ENCODE peak calls at places on chromosomes 7 and 10, in nine cellular contexts. P, B, L, Z, T, E, Q, W and Y are unnamed samples.
A peak's percentile ranks its signal among the peaks of the same experiment; 100 is the strongest.

GRCh38 chr7:55545496-55545895 is 26.8 kb downstream of the VOPP1 start:
- DNase-seq in Q (no peak), W (peak; percentile 82), P (no peak), T (no peak), B (no peak), Z (peak; percentile 33), L (no peak), E (no peak), Y (peak; percentile 85)

GRCh38 chr7:78345979-78346378 is 547.4 kb downstream of the PHTF2 start:
- DNase-seq in T (no peak), P (no peak), E (no peak), B (no peak), W (peak; percentile 34), Z (peak; percentile 5), Q (no peak), L (no peak), Y (no peak)

GRCh38 chr10:15640536-15641085 is 79.1 kb downstream of the ITGA8 start:
- DNase-seq in P (no peak), W (no peak), L (no peak), Q (no peak), B (no peak), T (no peak), Z (no peak), E (no peak), Y (peak; percentile 51)

GRCh38 chr10:31756131-31757119 is 172.2 kb downstream of the ARHGAP12 start:
- DNase-seq in L (no peak), B (no peak), Z (no peak), P (no peak), Q (no peak), W (no peak), E (no peak), T (no peak), Y (no peak)

GRCh38 chr7:133547981-133548380 is 295.1 kb downstream of the EXOC4 start:
- DNase-seq in T (no peak), Q (no peak), W (no peak), E (no peak), P (no peak), L (no peak), B (no peak), Z (no peak), Y (no peak)

GRCh38 chr10:115141254-115141653 is 48.1 kb downstream of the ATRNL1 start:
- DNase-seq in L (no peak), P (no peak), Z (peak; percentile 48), B (no peak), T (peak; percentile 28), W (peak; percentile 12), E (no peak), Q (no peak), Y (peak; percentile 41)

GRCh38 chr10:132690401-132690800 is 95.5 kb downstream of the NKX6-2 start:
- DNase-seq in E (no peak), P (no peak), T (no peak), Z (no peak), Q (no peak), B (no peak), L (no peak), W (no peak), Y (peak; percentile 47)

GRCh38 chr10:124999433-125000365 is 57.8 kb downstream of the ZRANB1 start:
- DNase-seq in Z (peak; percentile 95), Q (peak; percentile 35), W (peak; percentile 92), T (no peak), E (peak; percentile 1), L (no peak), B (peak; percentile 40), P (no peak), Y (peak; percentile 99)

GRCh38 chr10:132549416-132549815 is 11.8 kb downstream of the INPP5A start:
- DNase-seq in E (no peak), Q (no peak), P (no peak), T (no peak), L (no peak), B (peak; percentile 15), W (no peak), Z (no peak), Y (peak; percentile 13)

GRCh38 chr10:132179551-132180392 is 7.0 kb upstream of the DPYSL4 start:
- DNase-seq in E (no peak), Q (no peak), T (no peak), B (no peak), Z (no peak), L (no peak), P (no peak), W (no peak), Y (no peak)

GRCh38 chr7:70336536-70336935 is 738.3 kb downstream of the AUTS2 start:
- DNase-seq in Q (no peak), W (no peak), T (no peak), L (no peak), B (no peak), E (no peak), Z (no peak), P (no peak), Y (no peak)

GRCh38 chr10:96833220-96834001 is 1.3 kb downstream of the LCOR start:
- DNase-seq in Z (peak; percentile 23), W (peak; percentile 23), Q (no peak), B (peak; percentile 20), E (peak; percentile 27), P (peak; percentile 33), T (peak; percentile 90), L (no peak), Y (peak; percentile 88)

GRCh38 chr10:14185501-14186045 is 145.2 kb downstream of the FRMD4A start:
- DNase-seq in T (peak; percentile 78), B (no peak), L (peak; percentile 31), P (no peak), Z (peak; percentile 81), W (peak; percentile 90), E (peak; percentile 71), Q (no peak), Y (peak; percentile 71)

GRCh38 chr7:20482071-20482470 is 133.4 kb upstream of the ABCB5 start:
- DNase-seq in P (no peak), L (no peak), T (no peak), Z (no peak), Q (no peak), B (no peak), W (no peak), E (peak; percentile 58), Y (no peak)

GRCh38 chr7:1136841-1137516 is 23.0 kb downstream of the ZFAND2A start:
- DNase-seq in Z (no peak), B (no peak), T (peak; percentile 29), L (no peak), W (no peak), P (no peak), Q (no peak), E (no peak), Y (no peak)

GRCh38 chr7:25894002-25894901 is 257.7 kb upstream of the NFE2L3 start:
- DNase-seq in L (no peak), P (peak; percentile 32), W (no peak), B (no peak), T (peak; percentile 58), E (peak; percentile 42), Q (peak; percentile 33), Z (no peak), Y (no peak)

DNA sequence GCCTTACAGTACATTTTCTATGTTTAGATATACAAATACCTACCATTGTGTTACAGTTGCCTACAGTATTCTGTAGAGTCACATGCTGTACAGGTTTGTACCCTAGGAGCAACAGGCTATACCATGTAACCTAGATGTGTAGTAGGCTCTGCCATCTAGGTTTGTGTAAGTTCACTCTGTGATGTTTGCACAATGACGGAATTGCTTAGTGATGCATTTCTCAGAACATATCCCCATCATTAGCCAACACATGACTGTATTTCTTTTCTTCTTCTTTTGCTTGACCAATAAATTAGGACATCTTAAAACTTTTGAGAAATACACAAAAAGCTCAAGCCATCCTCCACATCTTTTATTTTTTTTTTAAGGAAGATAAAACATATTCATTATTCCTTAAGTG is 5.5 kb upstream of the PFKFB3 start:
- DNase-seq in T (no peak), E (no peak), Q (no peak), W (no peak), P (no peak), L (no peak), Z (peak; percentile 27), B (no peak), Y (no peak)
- H3K4me1 ChIP-seq in T (peaks cover 15% of the 10 kb centered on the region), E (peaks cover 28% of the 10 kb centered on the region), Q (peaks cover 5% of the 10 kb centered on the region), W (peaks cover 26% of the 10 kb centered on the region), P (no peaks in the 10 kb centered on the region), L (peaks cover 4% of the 10 kb centered on the region), Z (peaks cover 14% of the 10 kb centered on the region), B (peaks cover 10% of the 10 kb centered on the region), Y (peaks cover 30% of the 10 kb centered on the region)

DNA sequence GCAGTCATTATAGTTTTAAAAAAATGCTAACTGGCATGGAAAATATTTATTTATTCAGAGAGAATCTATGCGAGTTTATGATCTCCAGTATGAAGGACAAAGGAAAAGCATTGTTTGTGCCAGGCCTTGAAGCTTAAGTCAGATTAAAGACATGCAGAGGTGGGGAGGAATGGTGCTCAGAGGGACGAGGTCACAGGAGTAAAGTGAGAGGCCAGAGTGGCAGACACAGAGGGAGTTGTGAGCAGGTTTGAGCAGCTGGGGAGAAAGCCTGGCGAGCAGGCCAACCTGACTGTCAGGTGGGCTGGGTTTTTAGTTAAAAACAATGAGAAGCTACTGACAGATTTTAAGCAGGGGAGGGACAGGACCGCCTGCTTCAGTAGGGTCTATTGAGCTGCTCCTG is 6.8 kb upstream of the CCNY start:
- DNase-seq in Z (no peak), L (no peak), P (no peak), W (no peak), E (peak; percentile 39), Q (no peak), T (peak; percentile 67), B (no peak), Y (no peak)
- H3K4me1 ChIP-seq in Z (peaks cover 9% of the 10 kb centered on the region), L (peaks cover 4% of the 10 kb centered on the region), P (peaks cover 3% of the 10 kb centered on the region), W (peaks cover 28% of the 10 kb centered on the region), E (peaks cover 16% of the 10 kb centered on the region), Q (peaks cover 2% of the 10 kb centered on the region), T (peaks cover 24% of the 10 kb centered on the region), B (peaks cover 7% of the 10 kb centered on the region), Y (peaks cover 40% of the 10 kb centered on the region)

GRCh38 chr10:71846816-71847215 is 4.2 kb downstream of the PSAP start:
- DNase-seq in T (no peak), P (no peak), E (no peak), Q (no peak), W (no peak), L (no peak), Z (no peak), B (no peak), Y (no peak)
- H3K4me1 ChIP-seq in T (peaks cover 24% of the 10 kb centered on the region), P (peaks cover 11% of the 10 kb centered on the region), E (no peaks in the 10 kb centered on the region), Q (peaks cover 3% of the 10 kb centered on the region), W (peaks cover 9% of the 10 kb centered on the region), L (no peaks in the 10 kb centered on the region), Z (peaks cover 11% of the 10 kb centered on the region), B (no peaks in the 10 kb centered on the region), Y (peaks cover 26% of the 10 kb centered on the region)

GRCh38 chr10:88389456-88389855 is 193.7 kb downstream of the RNLS start:
- DNase-seq in T (peak; percentile 27), W (peak; percentile 73), E (no peak), P (peak; percentile 28), B (peak; percentile 57), Q (no peak), L (no peak), Z (peak; percentile 83), Y (peak; percentile 22)

GRCh38 chr10:88386204-88386877 is 196.8 kb downstream of the RNLS start:
- DNase-seq in Q (no peak), E (no peak), B (no peak), L (no peak), Z (peak; percentile 21), P (peak; percentile 8), T (no peak), W (no peak), Y (peak; percentile 2)

GRCh38 chr10:88392222-88392621 is 190.9 kb downstream of the RNLS start:
- DNase-seq in L (no peak), T (no peak), Q (no peak), Z (no peak), E (no peak), B (no peak), P (no peak), W (no peak), Y (no peak)

GRCh38 chr10:88386878-88387773 is 196.0 kb downstream of the RNLS start:
- DNase-seq in T (peak; percentile 51), Z (peak; percentile 85), B (peak; percentile 54), P (peak; percentile 65), E (no peak), Q (no peak), L (no peak), W (peak; percentile 82), Y (peak; percentile 83)

GRCh38 chr10:88390041-88390440 is 193.1 kb downstream of the RNLS start:
- DNase-seq in Z (no peak), W (no peak), T (no peak), L (no peak), B (no peak), Q (no peak), E (no peak), P (no peak), Y (peak; percentile 46)
- H3K4me1 ChIP-seq in Z (peaks cover 5% of the 10 kb centered on the region), W (peaks cover 2% of the 10 kb centered on the region), T (peaks cover 5% of the 10 kb centered on the region), L (peaks cover 27% of the 10 kb centered on the region), B (peaks cover 4% of the 10 kb centered on the region), Q (peaks cover 20% of the 10 kb centered on the region), E (no peaks in the 10 kb centered on the region), P (peaks cover 40% of the 10 kb centered on the region), Y (peaks cover 24% of the 10 kb centered on the region)